ENCODE peak calls at places on chromosomes 2 and 18, in nine cellular contexts. One of them, this sample, is unnamed.

GRCh38 chr2:30559544-30559943 is 112.5 kb downstream of the LCLAT1 start:
- DNase-seq in HT1080: no peak
- DNase-seq in NCI-H2081: no peak
- DNase-seq in A172: no peak
- DNase-seq in activated CD4-positive, alpha-beta T cell treated with anti-CD3 and anti-CD28 coated beads, Interleukin-2, amount 50 U/mL, for 24 hours: no peak
- DNase-seq in type B pancreatic cell: no peak
- DNase-seq in ureter: no peak
- DNase-seq in left ventricle myocardium inferior: no peak
- DNase-seq in osteoblast: no peak
- DNase-seq in this sample: no peak

GRCh38 chr2:84830095-84830494 is 50.8 kb downstream of the TRABD2A start:
- DNase-seq in activated CD4-positive, alpha-beta T cell treated with anti-CD3 and anti-CD28 coated beads, Interleukin-2, amount 50 U/mL, for 24 hours: no peak
- DNase-seq in type B pancreatic cell: no peak
- DNase-seq in HT1080: peak; percentile 69
- DNase-seq in A172: peak; percentile 19
- DNase-seq in NCI-H2081: no peak
- DNase-seq in ureter: peak; percentile 65
- DNase-seq in left ventricle myocardium inferior: peak; percentile 26
- DNase-seq in osteoblast: no peak
- DNase-seq in this sample: no peak

GRCh38 chr2:19045151-19045550 is 313.3 kb downstream of the OSR1 start:
- DNase-seq in left ventricle myocardium inferior: no peak
- DNase-seq in HT1080: no peak
- DNase-seq in NCI-H2081: no peak
- DNase-seq in ureter: no peak
- DNase-seq in activated CD4-positive, alpha-beta T cell treated with anti-CD3 and anti-CD28 coated beads, Interleukin-2, amount 50 U/mL, for 24 hours: no peak
- DNase-seq in osteoblast: no peak
- DNase-seq in A172: no peak
- DNase-seq in type B pancreatic cell: no peak
- DNase-seq in this sample: no peak

GRCh38 chr2:25041307-25041927 is 459 bp upstream of the EFR3B start:
- DNase-seq in ureter: peak; percentile 60
- DNase-seq in osteoblast: peak; percentile 89
- DNase-seq in A172: peak; percentile 80
- DNase-seq in HT1080: peak; percentile 23
- DNase-seq in NCI-H2081: peak; percentile 92
- DNase-seq in type B pancreatic cell: peak; percentile 76
- DNase-seq in activated CD4-positive, alpha-beta T cell treated with anti-CD3 and anti-CD28 coated beads, Interleukin-2, amount 50 U/mL, for 24 hours: no peak
- DNase-seq in left ventricle myocardium inferior: peak; percentile 47
- DNase-seq in this sample: peak; percentile 2

GRCh38 chr18:73136134-73136533 is 268.3 kb upstream of the NETO1 start:
- DNase-seq in A172: no peak
- DNase-seq in osteoblast: peak; percentile 80
- DNase-seq in NCI-H2081: peak; percentile 20
- DNase-seq in HT1080: no peak
- DNase-seq in activated CD4-positive, alpha-beta T cell treated with anti-CD3 and anti-CD28 coated beads, Interleukin-2, amount 50 U/mL, for 24 hours: no peak
- DNase-seq in type B pancreatic cell: no peak
- DNase-seq in left ventricle myocardium inferior: no peak
- DNase-seq in ureter: no peak
- DNase-seq in this sample: no peak

GRCh38 chr2:217787160-217787877 is 215.5 kb downstream of the TNS1 start:
- DNase-seq in HT1080: no peak
- DNase-seq in activated CD4-positive, alpha-beta T cell treated with anti-CD3 and anti-CD28 coated beads, Interleukin-2, amount 50 U/mL, for 24 hours: no peak
- DNase-seq in left ventricle myocardium inferior: no peak
- DNase-seq in osteoblast: no peak
- DNase-seq in A172: no peak
- DNase-seq in NCI-H2081: no peak
- DNase-seq in ureter: no peak
- DNase-seq in type B pancreatic cell: no peak
- DNase-seq in this sample: no peak

GRCh38 chr2:55616509-55617159 is 788 bp downstream of the PPP4R3B start:
- DNase-seq in ureter: no peak
- DNase-seq in left ventricle myocardium inferior: no peak
- DNase-seq in NCI-H2081: peak; percentile 72
- DNase-seq in A172: peak; percentile 55
- DNase-seq in activated CD4-positive, alpha-beta T cell treated with anti-CD3 and anti-CD28 coated beads, Interleukin-2, amount 50 U/mL, for 24 hours: peak; percentile 21
- DNase-seq in HT1080: peak; percentile 52
- DNase-seq in type B pancreatic cell: no peak
- DNase-seq in osteoblast: peak; percentile 77
- DNase-seq in this sample: no peak

GRCh38 chr2:220931491-220931890 is 640.6 kb downstream of the EPHA4 start:
- DNase-seq in type B pancreatic cell: no peak
- DNase-seq in NCI-H2081: no peak
- DNase-seq in osteoblast: no peak
- DNase-seq in HT1080: no peak
- DNase-seq in left ventricle myocardium inferior: no peak
- DNase-seq in activated CD4-positive, alpha-beta T cell treated with anti-CD3 and anti-CD28 coated beads, Interleukin-2, amount 50 U/mL, for 24 hours: no peak
- DNase-seq in A172: no peak
- DNase-seq in ureter: no peak
- DNase-seq in this sample: no peak

GRCh38 chr18:34870916-34871315 is 160.8 kb downstream of the DTNA start:
- DNase-seq in NCI-H2081: no peak
- DNase-seq in left ventricle myocardium inferior: no peak
- DNase-seq in A172: no peak
- DNase-seq in osteoblast: no peak
- DNase-seq in type B pancreatic cell: no peak
- DNase-seq in ureter: no peak
- DNase-seq in HT1080: no peak
- DNase-seq in activated CD4-positive, alpha-beta T cell treated with anti-CD3 and anti-CD28 coated beads, Interleukin-2, amount 50 U/mL, for 24 hours: no peak
- DNase-seq in this sample: no peak

GRCh38 chr2:191803007-191803406 is 43.9 kb downstream of the CAVIN2 start:
- DNase-seq in HT1080: no peak
- DNase-seq in type B pancreatic cell: no peak
- DNase-seq in A172: no peak
- DNase-seq in left ventricle myocardium inferior: no peak
- DNase-seq in NCI-H2081: no peak
- DNase-seq in ureter: no peak
- DNase-seq in osteoblast: no peak
- DNase-seq in activated CD4-positive, alpha-beta T cell treated with anti-CD3 and anti-CD28 coated beads, Interleukin-2, amount 50 U/mL, for 24 hours: no peak
- DNase-seq in this sample: no peak

GRCh38 chr18:68024716-68025115 is 508.2 kb upstream of the DSEL start:
- DNase-seq in NCI-H2081: no peak
- DNase-seq in type B pancreatic cell: no peak
- DNase-seq in left ventricle myocardium inferior: no peak
- DNase-seq in osteoblast: no peak
- DNase-seq in HT1080: peak; percentile 7
- DNase-seq in A172: no peak
- DNase-seq in ureter: no peak
- DNase-seq in activated CD4-positive, alpha-beta T cell treated with anti-CD3 and anti-CD28 coated beads, Interleukin-2, amount 50 U/mL, for 24 hours: no peak
- DNase-seq in this sample: no peak

GRCh38 chr2:70964596-70965386 is 13.6 kb upstream of the ANKRD53 start:
- DNase-seq in A172: peak; percentile 60
- DNase-seq in HT1080: peak; percentile 28
- DNase-seq in NCI-H2081: peak; percentile 28
- DNase-seq in left ventricle myocardium inferior: peak; percentile 73
- DNase-seq in type B pancreatic cell: peak; percentile 81
- DNase-seq in ureter: peak; percentile 70
- DNase-seq in osteoblast: peak; percentile 95
- DNase-seq in activated CD4-positive, alpha-beta T cell treated with anti-CD3 and anti-CD28 coated beads, Interleukin-2, amount 50 U/mL, for 24 hours: peak; percentile 73
- DNase-seq in this sample: peak; percentile 77

GRCh38 chr2:37829202-37829601 is 95.9 kb upstream of the RMDN2 start:
- DNase-seq in activated CD4-positive, alpha-beta T cell treated with anti-CD3 and anti-CD28 coated beads, Interleukin-2, amount 50 U/mL, for 24 hours: no peak
- DNase-seq in NCI-H2081: no peak
- DNase-seq in left ventricle myocardium inferior: peak; percentile 25
- DNase-seq in osteoblast: peak; percentile 85
- DNase-seq in ureter: no peak
- DNase-seq in HT1080: peak; percentile 92
- DNase-seq in A172: peak; percentile 82
- DNase-seq in type B pancreatic cell: no peak
- DNase-seq in this sample: no peak

GRCh38 chr18:62850619-62851306 is 135.4 kb downstream of the PHLPP1 start:
- DNase-seq in type B pancreatic cell: no peak
- DNase-seq in ureter: no peak
- DNase-seq in A172: no peak
- DNase-seq in left ventricle myocardium inferior: no peak
- DNase-seq in NCI-H2081: no peak
- DNase-seq in osteoblast: no peak
- DNase-seq in HT1080: no peak
- DNase-seq in activated CD4-positive, alpha-beta T cell treated with anti-CD3 and anti-CD28 coated beads, Interleukin-2, amount 50 U/mL, for 24 hours: no peak
- DNase-seq in this sample: no peak

GRCh38 chr2:69764286-69765058 is 22.5 kb downstream of the ANXA4 start:
- DNase-seq in activated CD4-positive, alpha-beta T cell treated with anti-CD3 and anti-CD28 coated beads, Interleukin-2, amount 50 U/mL, for 24 hours: no peak
- DNase-seq in type B pancreatic cell: no peak
- DNase-seq in ureter: no peak
- DNase-seq in A172: no peak
- DNase-seq in left ventricle myocardium inferior: no peak
- DNase-seq in NCI-H2081: no peak
- DNase-seq in osteoblast: no peak
- DNase-seq in HT1080: no peak
- DNase-seq in this sample: no peak

GRCh38 chr2:34979148-34979547 is 1376.4 kb upstream of the CRIM1 start:
- DNase-seq in type B pancreatic cell: no peak
- DNase-seq in ureter: no peak
- DNase-seq in left ventricle myocardium inferior: no peak
- DNase-seq in activated CD4-positive, alpha-beta T cell treated with anti-CD3 and anti-CD28 coated beads, Interleukin-2, amount 50 U/mL, for 24 hours: no peak
- DNase-seq in HT1080: no peak
- DNase-seq in NCI-H2081: no peak
- DNase-seq in osteoblast: no peak
- DNase-seq in A172: no peak
- DNase-seq in this sample: no peak

GRCh38 chr2:99821039-99821438 is 321.4 kb downstream of the AFF3 start:
- DNase-seq in NCI-H2081: no peak
- DNase-seq in osteoblast: no peak
- DNase-seq in left ventricle myocardium inferior: no peak
- DNase-seq in HT1080: no peak
- DNase-seq in activated CD4-positive, alpha-beta T cell treated with anti-CD3 and anti-CD28 coated beads, Interleukin-2, amount 50 U/mL, for 24 hours: no peak
- DNase-seq in A172: no peak
- DNase-seq in ureter: no peak
- DNase-seq in type B pancreatic cell: no peak
- DNase-seq in this sample: no peak

GRCh38 chr2:218894168-218895157 is 13.8 kb downstream of the WNT10A start:
- DNase-seq in activated CD4-positive, alpha-beta T cell treated with anti-CD3 and anti-CD28 coated beads, Interleukin-2, amount 50 U/mL, for 24 hours: no peak
- DNase-seq in osteoblast: peak; percentile 84
- DNase-seq in NCI-H2081: no peak
- DNase-seq in left ventricle myocardium inferior: no peak
- DNase-seq in A172: no peak
- DNase-seq in ureter: peak; percentile 46
- DNase-seq in type B pancreatic cell: no peak
- DNase-seq in HT1080: no peak
- DNase-seq in this sample: no peak

GRCh38 chr18:56460590-56460989 is 177.8 kb downstream of the TXNL1 start:
- DNase-seq in HT1080: no peak
- DNase-seq in A172: no peak
- DNase-seq in left ventricle myocardium inferior: no peak
- DNase-seq in type B pancreatic cell: no peak
- DNase-seq in ureter: no peak
- DNase-seq in NCI-H2081: no peak
- DNase-seq in osteoblast: no peak
- DNase-seq in activated CD4-positive, alpha-beta T cell treated with anti-CD3 and anti-CD28 coated beads, Interleukin-2, amount 50 U/mL, for 24 hours: no peak
- DNase-seq in this sample: no peak

GRCh38 chr2:109318150-109318948 is 189.3 kb downstream of the SH3RF3 start:
- DNase-seq in activated CD4-positive, alpha-beta T cell treated with anti-CD3 and anti-CD28 coated beads, Interleukin-2, amount 50 U/mL, for 24 hours: no peak
- DNase-seq in HT1080: no peak
- DNase-seq in osteoblast: peak; percentile 92
- DNase-seq in type B pancreatic cell: no peak
- DNase-seq in ureter: peak; percentile 82
- DNase-seq in NCI-H2081: no peak
- DNase-seq in A172: peak; percentile 77
- DNase-seq in left ventricle myocardium inferior: peak; percentile 86
- DNase-seq in this sample: no peak

GRCh38 chr2:8986327-8986976 is 17.0 kb downstream of the MBOAT2 start:
- DNase-seq in A172: no peak
- DNase-seq in left ventricle myocardium inferior: no peak
- DNase-seq in activated CD4-positive, alpha-beta T cell treated with anti-CD3 and anti-CD28 coated beads, Interleukin-2, amount 50 U/mL, for 24 hours: no peak
- DNase-seq in type B pancreatic cell: no peak
- DNase-seq in NCI-H2081: no peak
- DNase-seq in osteoblast: no peak
- DNase-seq in HT1080: peak; percentile 23
- DNase-seq in ureter: no peak
- DNase-seq in this sample: no peak

GRCh38 chr2:626491-627339 is 50.5 kb downstream of the TMEM18 start:
- DNase-seq in HT1080: no peak
- DNase-seq in NCI-H2081: no peak
- DNase-seq in left ventricle myocardium inferior: no peak
- DNase-seq in type B pancreatic cell: peak; percentile 45
- DNase-seq in activated CD4-positive, alpha-beta T cell treated with anti-CD3 and anti-CD28 coated beads, Interleukin-2, amount 50 U/mL, for 24 hours: no peak
- DNase-seq in A172: no peak
- DNase-seq in ureter: no peak
- DNase-seq in osteoblast: peak; percentile 80
- DNase-seq in this sample: no peak

GRCh38 chr2:235267251-235267650 is 226.6 kb upstream of the AGAP1 start:
- DNase-seq in osteoblast: no peak
- DNase-seq in A172: no peak
- DNase-seq in left ventricle myocardium inferior: no peak
- DNase-seq in NCI-H2081: no peak
- DNase-seq in HT1080: no peak
- DNase-seq in type B pancreatic cell: no peak
- DNase-seq in activated CD4-positive, alpha-beta T cell treated with anti-CD3 and anti-CD28 coated beads, Interleukin-2, amount 50 U/mL, for 24 hours: no peak
- DNase-seq in ureter: no peak
- DNase-seq in this sample: no peak

GRCh38 chr2:946073-947005 is 4.3 kb upstream of the SNTG2 start:
- DNase-seq in type B pancreatic cell: no peak
- DNase-seq in activated CD4-positive, alpha-beta T cell treated with anti-CD3 and anti-CD28 coated beads, Interleukin-2, amount 50 U/mL, for 24 hours: no peak
- DNase-seq in A172: no peak
- DNase-seq in osteoblast: no peak
- DNase-seq in left ventricle myocardium inferior: no peak
- DNase-seq in HT1080: no peak
- DNase-seq in NCI-H2081: no peak
- DNase-seq in ureter: no peak
- DNase-seq in this sample: no peak

GRCh38 chr2:134454931-134455330 is 201.1 kb downstream of the MGAT5 start:
- DNase-seq in activated CD4-positive, alpha-beta T cell treated with anti-CD3 and anti-CD28 coated beads, Interleukin-2, amount 50 U/mL, for 24 hours: no peak
- DNase-seq in HT1080: no peak
- DNase-seq in NCI-H2081: no peak
- DNase-seq in ureter: no peak
- DNase-seq in A172: no peak
- DNase-seq in left ventricle myocardium inferior: no peak
- DNase-seq in osteoblast: no peak
- DNase-seq in type B pancreatic cell: no peak
- DNase-seq in this sample: no peak

GRCh38 chr2:102523647-102524046 is 50.6 kb downstream of the SLC9A4 start:
- DNase-seq in left ventricle myocardium inferior: no peak
- DNase-seq in type B pancreatic cell: no peak
- DNase-seq in A172: no peak
- DNase-seq in ureter: no peak
- DNase-seq in osteoblast: no peak
- DNase-seq in HT1080: peak; percentile 5
- DNase-seq in activated CD4-positive, alpha-beta T cell treated with anti-CD3 and anti-CD28 coated beads, Interleukin-2, amount 50 U/mL, for 24 hours: no peak
- DNase-seq in NCI-H2081: no peak
- DNase-seq in this sample: no peak

GRCh38 chr2:149077861-149078260 is 39.4 kb downstream of the LYPD6B start:
- DNase-seq in left ventricle myocardium inferior: no peak
- DNase-seq in HT1080: no peak
- DNase-seq in type B pancreatic cell: no peak
- DNase-seq in A172: no peak
- DNase-seq in osteoblast: no peak
- DNase-seq in NCI-H2081: no peak
- DNase-seq in ureter: no peak
- DNase-seq in activated CD4-positive, alpha-beta T cell treated with anti-CD3 and anti-CD28 coated beads, Interleukin-2, amount 50 U/mL, for 24 hours: no peak
- DNase-seq in this sample: no peak

GRCh38 chr2:89848114-89848513 is 1156.6 kb downstream of the RPIA start:
- DNase-seq in type B pancreatic cell: no peak
- DNase-seq in osteoblast: no peak
- DNase-seq in A172: no peak
- DNase-seq in HT1080: no peak
- DNase-seq in left ventricle myocardium inferior: no peak
- DNase-seq in ureter: no peak
- DNase-seq in activated CD4-positive, alpha-beta T cell treated with anti-CD3 and anti-CD28 coated beads, Interleukin-2, amount 50 U/mL, for 24 hours: no peak
- DNase-seq in NCI-H2081: no peak
- DNase-seq in this sample: no peak

GRCh38 chr2:124264496-124265160 is 239.5 kb downstream of the CNTNAP5 start:
- DNase-seq in HT1080: peak; percentile 23
- DNase-seq in left ventricle myocardium inferior: no peak
- DNase-seq in ureter: no peak
- DNase-seq in NCI-H2081: no peak
- DNase-seq in A172: no peak
- DNase-seq in activated CD4-positive, alpha-beta T cell treated with anti-CD3 and anti-CD28 coated beads, Interleukin-2, amount 50 U/mL, for 24 hours: no peak
- DNase-seq in osteoblast: no peak
- DNase-seq in type B pancreatic cell: no peak
- DNase-seq in this sample: no peak

GRCh38 chr2:38178142-38178541 is 102.2 kb upstream of the CYP1B1 start:
- DNase-seq in NCI-H2081: no peak
- DNase-seq in osteoblast: no peak
- DNase-seq in ureter: no peak
- DNase-seq in A172: no peak
- DNase-seq in type B pancreatic cell: no peak
- DNase-seq in HT1080: no peak
- DNase-seq in left ventricle myocardium inferior: no peak
- DNase-seq in activated CD4-positive, alpha-beta T cell treated with anti-CD3 and anti-CD28 coated beads, Interleukin-2, amount 50 U/mL, for 24 hours: no peak
- DNase-seq in this sample: no peak

GRCh38 chr2:220442012-220442411 is 814.6 kb downstream of the SLC4A3 start:
- DNase-seq in ureter: no peak
- DNase-seq in NCI-H2081: no peak
- DNase-seq in HT1080: no peak
- DNase-seq in type B pancreatic cell: no peak
- DNase-seq in osteoblast: no peak
- DNase-seq in left ventricle myocardium inferior: no peak
- DNase-seq in activated CD4-positive, alpha-beta T cell treated with anti-CD3 and anti-CD28 coated beads, Interleukin-2, amount 50 U/mL, for 24 hours: no peak
- DNase-seq in A172: no peak
- DNase-seq in this sample: no peak

This sample was measured in stimulated activated CD4-positive, alpha-beta T cell treated with anti-CD3 and anti-CD28 coated beads, TNF-alpha, amount 100 ng/mL, for 4 hours.